ENCODE peak calls at places on chromosomes 7 and 10, in five cellular contexts. E, O, U, M and X are unnamed samples.

GRCh38 chr10:49164587-49165188 is 23.5 kb downstream of the TMEM273 start:
- DNase-seq in E (no peak), O (no peak), U (no peak), M (peak; percentile 71), X (no peak)

GRCh38 chr7:135719688-135720087 is 8.3 kb downstream of the SLC13A4 start:
- DNase-seq in E (no peak), O (no peak), U (no peak), M (no peak), X (no peak)

GRCh38 chr10:72274213-72274729 is 547 bp downstream of the DDIT4 start:
- DNase-seq in E (no peak), O (no peak), U (no peak), M (no peak), X (no peak)

GRCh38 chr7:141014091-141014490 is 661 bp downstream of the MRPS33 start:
- DNase-seq in E (no peak), O (no peak), U (no peak), M (peak; percentile 70), X (no peak)

GRCh38 chr10:123847686-123848432 is 43.7 kb downstream of the CPXM2 start:
- DNase-seq in E (no peak), O (no peak), U (no peak), M (peak; percentile 79), X (no peak)

GRCh38 chr10:48448796-48449195 is 142.3 kb downstream of the MAPK8 start:
- DNase-seq in E (no peak), O (no peak), U (no peak), M (peak; percentile 91), X (no peak)

GRCh38 chr7:50589362-50589761 is 24.2 kb upstream of the DDC start:
- DNase-seq in E (no peak), O (no peak), U (no peak), M (no peak), X (no peak)

GRCh38 chr7:1539346-1540321 is 9.1 kb downstream of the MAFK start:
- DNase-seq in E (no peak), O (no peak), U (no peak), M (peak; percentile 88), X (no peak)

GRCh38 chr10:6211341-6212265 is 8.9 kb downstream of the PFKFB3 start:
- DNase-seq in E (no peak), O (no peak), U (no peak), M (peak; percentile 67), X (no peak)

GRCh38 chr10:96532523-96532922 is 18.8 kb upstream of the TLL2 start:
- DNase-seq in E (no peak), O (no peak), U (no peak), M (no peak), X (no peak)

GRCh38 chr10:98446121-98446655 is 547 bp downstream of the HPS1 start:
- DNase-seq in E (no peak), O (peak; percentile 20), U (no peak), M (peak; percentile 75), X (no peak)

GRCh38 chr10:20897146-20897834 is at the start of gene NEBL:
- DNase-seq in E (no peak), O (no peak), U (no peak), M (no peak), X (no peak)

GRCh38 chr10:20990604-20991003 is 93.5 kb upstream of the NEBL start:
- DNase-seq in E (no peak), O (no peak), U (no peak), M (peak; percentile 72), X (no peak)

GRCh38 chr10:71761105-71761511 is 12.2 kb downstream of the VSIR start:
- DNase-seq in E (no peak), O (peak; percentile 37), U (no peak), M (no peak), X (no peak)

GRCh38 chr7:17041324-17041723 is 159.5 kb upstream of the AGR3 start:
- DNase-seq in E (peak; percentile 59), O (no peak), U (peak; percentile 85), M (peak; percentile 87), X (peak; percentile 75)

GRCh38 chr7:23287612-23288011 is 11.5 kb upstream of the MALSU1 start:
- DNase-seq in E (no peak), O (no peak), U (no peak), M (no peak), X (no peak)

GRCh38 chr10:79049931-79050895 is 18.6 kb upstream of the ZMIZ1 start:
- DNase-seq in E (no peak), O (no peak), U (no peak), M (peak; percentile 67), X (no peak)

GRCh38 chr10:38072552-38072951 is 21.6 kb upstream of the ZNF37A start:
- DNase-seq in E (no peak), O (no peak), U (no peak), M (no peak), X (no peak)